ENCODE peak calls at places on chromosomes 12 and 14, in five cellular contexts. One of them, this sample, is unnamed.

GRCh38 chr12:78865297-78865955 is 852 bp downstream of the SYT1 start:
- DNase-seq in MM.1S: peak
- DNase-seq in choroid plexus epithelial cell: peak
- DNase-seq in Caco-2: no peak
- DNase-seq in AG09309: no peak
- DNase-seq in this sample: no peak

GRCh38 chr14:33184587-33184986 is 245.9 kb downstream of the NPAS3 start:
- DNase-seq in choroid plexus epithelial cell: peak
- DNase-seq in Caco-2: no peak
- DNase-seq in MM.1S: no peak
- DNase-seq in AG09309: no peak
- DNase-seq in this sample: peak

GRCh38 chr12:3991798-3992580 is 118.8 kb upstream of the PARP11 start:
- DNase-seq in choroid plexus epithelial cell: no peak
- DNase-seq in Caco-2: no peak
- DNase-seq in MM.1S: no peak
- DNase-seq in AG09309: no peak
- DNase-seq in this sample: no peak

GRCh38 chr14:69592923-69593677 is 18.3 kb upstream of the SUSD6 start:
- DNase-seq in AG09309: peak
- DNase-seq in Caco-2: no peak
- DNase-seq in MM.1S: no peak
- DNase-seq in choroid plexus epithelial cell: peak
- DNase-seq in this sample: peak

GRCh38 chr14:81315344-81315743 is 84.8 kb downstream of the STON2 start:
- DNase-seq in Caco-2: peak
- DNase-seq in choroid plexus epithelial cell: no peak
- DNase-seq in MM.1S: no peak
- DNase-seq in AG09309: no peak
- DNase-seq in this sample: no peak

GRCh38 chr14:29798776-29799175 is 128.9 kb downstream of the PRKD1 start:
- DNase-seq in Caco-2: no peak
- DNase-seq in MM.1S: no peak
- DNase-seq in AG09309: no peak
- DNase-seq in choroid plexus epithelial cell: no peak
- DNase-seq in this sample: no peak

GRCh38 chr14:55366271-55366670 is 45.4 kb downstream of the ATG14 start:
- DNase-seq in MM.1S: no peak
- DNase-seq in Caco-2: no peak
- DNase-seq in AG09309: peak
- DNase-seq in choroid plexus epithelial cell: peak
- DNase-seq in this sample: peak

GRCh38 chr14:73877790-73878189 is 8.9 kb upstream of the ZNF410 start:
- DNase-seq in choroid plexus epithelial cell: no peak
- DNase-seq in Caco-2: no peak
- DNase-seq in MM.1S: no peak
- DNase-seq in AG09309: no peak
- DNase-seq in this sample: no peak

GRCh38 chr12:104570174-104570907 is 113.6 kb downstream of the CHST11 start:
- DNase-seq in MM.1S: no peak
- DNase-seq in Caco-2: no peak
- DNase-seq in choroid plexus epithelial cell: no peak
- DNase-seq in AG09309: no peak
- DNase-seq in this sample: no peak

GRCh38 chr12:105214670-105215375 is 21.2 kb downstream of the APPL2 start:
- DNase-seq in AG09309: no peak
- DNase-seq in Caco-2: peak
- DNase-seq in MM.1S: no peak
- DNase-seq in choroid plexus epithelial cell: no peak
- DNase-seq in this sample: peak

GRCh38 chr12:82366182-82366581 is 7.9 kb downstream of the METTL25 start:
- DNase-seq in Caco-2: no peak
- DNase-seq in choroid plexus epithelial cell: peak
- DNase-seq in AG09309: no peak
- DNase-seq in MM.1S: no peak
- DNase-seq in this sample: no peak

GRCh38 chr14:69008411-69008810 is 29.3 kb upstream of the ACTN1 start:
- DNase-seq in Caco-2: no peak
- DNase-seq in AG09309: no peak
- DNase-seq in MM.1S: no peak
- DNase-seq in choroid plexus epithelial cell: peak
- DNase-seq in this sample: no peak

GRCh38 chr12:94175763-94176660 is 27.6 kb downstream of the PLXNC1 start:
- DNase-seq in Caco-2: no peak
- DNase-seq in AG09309: no peak
- DNase-seq in MM.1S: no peak
- DNase-seq in choroid plexus epithelial cell: peak
- DNase-seq in this sample: peak

GRCh38 chr14:53360821-53361220 is 207.7 kb upstream of the DDHD1 start:
- DNase-seq in Caco-2: no peak
- DNase-seq in AG09309: no peak
- DNase-seq in choroid plexus epithelial cell: no peak
- DNase-seq in MM.1S: no peak
- DNase-seq in this sample: no peak

GRCh38 chr12:5768171-5768879 is 176.7 kb downstream of the ANO2 start:
- DNase-seq in choroid plexus epithelial cell: no peak
- DNase-seq in AG09309: no peak
- DNase-seq in MM.1S: no peak
- DNase-seq in Caco-2: no peak
- DNase-seq in this sample: no peak

GRCh38 chr14:86999076-86999475 is 993.9 kb downstream of the GALC start:
- DNase-seq in MM.1S: no peak
- DNase-seq in AG09309: peak
- DNase-seq in Caco-2: no peak
- DNase-seq in choroid plexus epithelial cell: no peak
- DNase-seq in this sample: no peak

GRCh38 chr12:21583587-21583986 is 21.1 kb downstream of the GYS2 start:
- DNase-seq in AG09309: no peak
- DNase-seq in Caco-2: no peak
- DNase-seq in MM.1S: no peak
- DNase-seq in choroid plexus epithelial cell: peak
- DNase-seq in this sample: no peak

GRCh38 chr12:51850933-51851244 is 2.4 kb upstream of the FIGNL2 start:
- DNase-seq in AG09309: no peak
- DNase-seq in Caco-2: no peak
- DNase-seq in MM.1S: no peak
- DNase-seq in choroid plexus epithelial cell: no peak
- DNase-seq in this sample: no peak

GRCh38 chr12:104723895-104724294 is 234.2 kb downstream of the SLC41A2 start:
- DNase-seq in MM.1S: no peak
- DNase-seq in Caco-2: no peak
- DNase-seq in AG09309: no peak
- DNase-seq in choroid plexus epithelial cell: no peak
- DNase-seq in this sample: no peak

GRCh38 chr12:132717531-132718387 is 7.1 kb downstream of the PGAM5 start:
- DNase-seq in choroid plexus epithelial cell: no peak
- DNase-seq in AG09309: no peak
- DNase-seq in Caco-2: no peak
- DNase-seq in MM.1S: no peak
- DNase-seq in this sample: no peak

GRCh38 chr14:84482256-84483071 is 1047.5 kb upstream of the FLRT2 start:
- DNase-seq in Caco-2: no peak
- DNase-seq in choroid plexus epithelial cell: peak
- DNase-seq in MM.1S: no peak
- DNase-seq in AG09309: peak
- DNase-seq in this sample: peak

GRCh38 chr12:49094104-49094948 is at the start of gene DHH:
- DNase-seq in MM.1S: no peak
- DNase-seq in AG09309: no peak
- DNase-seq in choroid plexus epithelial cell: no peak
- DNase-seq in Caco-2: peak
- DNase-seq in this sample: no peak

GRCh38 chr12:53078425-53079225 is 565 bp downstream of the SPRYD3 start:
- DNase-seq in MM.1S: peak
- DNase-seq in Caco-2: no peak
- DNase-seq in choroid plexus epithelial cell: peak
- DNase-seq in AG09309: no peak
- DNase-seq in this sample: peak

GRCh38 chr14:105167303-105168092 is 1.1 kb downstream of the JAG2 start:
- DNase-seq in Caco-2: peak
- DNase-seq in choroid plexus epithelial cell: no peak
- DNase-seq in MM.1S: no peak
- DNase-seq in AG09309: no peak
- DNase-seq in this sample: peak

GRCh38 chr12:22101749-22102243 is 55.8 kb downstream of the CMAS start:
- DNase-seq in MM.1S: no peak
- DNase-seq in Caco-2: no peak
- DNase-seq in AG09309: peak
- DNase-seq in choroid plexus epithelial cell: peak
- DNase-seq in this sample: peak

GRCh38 chr14:58104808-58105207 is 47.2 kb downstream of the ARMH4 start:
- DNase-seq in Caco-2: no peak
- DNase-seq in MM.1S: no peak
- DNase-seq in AG09309: peak
- DNase-seq in choroid plexus epithelial cell: peak
- DNase-seq in this sample: peak

GRCh38 chr12:127886821-127887220 is 380.1 kb upstream of the TMEM132C start:
- DNase-seq in MM.1S: no peak
- DNase-seq in AG09309: no peak
- DNase-seq in choroid plexus epithelial cell: no peak
- DNase-seq in Caco-2: no peak
- DNase-seq in this sample: no peak

GRCh38 chr14:78700236-78700635 is 530.1 kb downstream of the NRXN3 start:
- DNase-seq in MM.1S: no peak
- DNase-seq in choroid plexus epithelial cell: peak
- DNase-seq in Caco-2: no peak
- DNase-seq in AG09309: no peak
- DNase-seq in this sample: no peak

GRCh38 chr14:96108911-96109310 is 69.7 kb downstream of the C14orf132 start:
- DNase-seq in choroid plexus epithelial cell: no peak
- DNase-seq in Caco-2: no peak
- DNase-seq in AG09309: no peak
- DNase-seq in MM.1S: no peak
- DNase-seq in this sample: no peak

GRCh38 chr14:88929656-88930436 is 105.4 kb downstream of the TTC8 start:
- DNase-seq in AG09309: no peak
- DNase-seq in choroid plexus epithelial cell: no peak
- DNase-seq in Caco-2: peak
- DNase-seq in MM.1S: no peak
- DNase-seq in this sample: no peak

GRCh38 chr14:79701371-79701770 is 509.9 kb downstream of the DIO2 start:
- DNase-seq in choroid plexus epithelial cell: no peak
- DNase-seq in Caco-2: no peak
- DNase-seq in AG09309: no peak
- DNase-seq in MM.1S: no peak
- DNase-seq in this sample: no peak

GRCh38 chr12:9030776-9031175 is 41.4 kb downstream of the KLRG1 start:
- DNase-seq in AG09309: no peak
- DNase-seq in MM.1S: no peak
- DNase-seq in choroid plexus epithelial cell: no peak
- DNase-seq in Caco-2: no peak
- DNase-seq in this sample: no peak

GRCh38 chr14:106586098-106586704 is 1059.8 kb downstream of the TMEM121 start:
- DNase-seq in Caco-2: peak
- DNase-seq in choroid plexus epithelial cell: no peak
- DNase-seq in MM.1S: peak
- DNase-seq in AG09309: no peak
- DNase-seq in this sample: no peak

GRCh38 chr12:20798561-20798960 is 11.9 kb upstream of the SLCO1B3 start:
- DNase-seq in Caco-2: peak
- DNase-seq in MM.1S: peak
- DNase-seq in choroid plexus epithelial cell: peak
- DNase-seq in AG09309: no peak
- DNase-seq in this sample: peak

GRCh38 chr12:98939350-98939749 is 294.3 kb downstream of the APAF1 start:
- DNase-seq in AG09309: peak
- DNase-seq in choroid plexus epithelial cell: peak
- DNase-seq in Caco-2: peak
- DNase-seq in MM.1S: peak
- DNase-seq in this sample: peak
- TF ChIP-seq CTCF in AG09309: peak
- TF ChIP-seq CTCF in choroid plexus epithelial cell: peak
- TF ChIP-seq CTCF in Caco-2: peak
- TF ChIP-seq CTCF in MM.1S: peak
- TF ChIP-seq CTCF in this sample: peak

GRCh38 chr12:116532986-116533342 is 26.2 kb upstream of the MAP1LC3B2 start:
- DNase-seq in Caco-2: no peak
- DNase-seq in MM.1S: no peak
- DNase-seq in AG09309: no peak
- DNase-seq in choroid plexus epithelial cell: no peak
- DNase-seq in this sample: no peak
- H3K4me3 ChIP-seq in Caco-2: peak
- H3K4me3 ChIP-seq in MM.1S: peak
- H3K4me3 ChIP-seq in AG09309: peak
- H3K4me3 ChIP-seq in choroid plexus epithelial cell: peak
- H3K4me3 ChIP-seq in this sample: peak

GRCh38 chr14:93033983-93034670 is 81.6 kb downstream of the ITPK1 start:
- DNase-seq in choroid plexus epithelial cell: no peak
- DNase-seq in MM.1S: no peak
- DNase-seq in Caco-2: peak
- DNase-seq in AG09309: no peak
- DNase-seq in this sample: no peak

GRCh38 chr14:93033039-93033982 is 82.4 kb downstream of the ITPK1 start:
- DNase-seq in choroid plexus epithelial cell: no peak
- DNase-seq in MM.1S: no peak
- DNase-seq in AG09309: no peak
- DNase-seq in Caco-2: no peak
- DNase-seq in this sample: no peak

GRCh38 chr14:93035585-93035916 is 80.2 kb downstream of the ITPK1 start:
- DNase-seq in MM.1S: no peak
- DNase-seq in AG09309: no peak
- DNase-seq in choroid plexus epithelial cell: no peak
- DNase-seq in Caco-2: no peak
- DNase-seq in this sample: no peak

GRCh38 chr14:93035917-93036651 is 79.6 kb downstream of the ITPK1 start:
- DNase-seq in Caco-2: peak
- DNase-seq in MM.1S: no peak
- DNase-seq in choroid plexus epithelial cell: peak
- DNase-seq in AG09309: no peak
- DNase-seq in this sample: peak

GRCh38 chr14:93034671-93034994 is 81.1 kb downstream of the ITPK1 start:
- DNase-seq in AG09309: no peak
- DNase-seq in Caco-2: no peak
- DNase-seq in MM.1S: no peak
- DNase-seq in choroid plexus epithelial cell: no peak
- DNase-seq in this sample: no peak
- TF ChIP-seq CTCF in AG09309: no peak
- TF ChIP-seq CTCF in Caco-2: no peak
- TF ChIP-seq CTCF in MM.1S: no peak
- TF ChIP-seq CTCF in choroid plexus epithelial cell: no peak
- TF ChIP-seq CTCF in this sample: no peak

DNA sequence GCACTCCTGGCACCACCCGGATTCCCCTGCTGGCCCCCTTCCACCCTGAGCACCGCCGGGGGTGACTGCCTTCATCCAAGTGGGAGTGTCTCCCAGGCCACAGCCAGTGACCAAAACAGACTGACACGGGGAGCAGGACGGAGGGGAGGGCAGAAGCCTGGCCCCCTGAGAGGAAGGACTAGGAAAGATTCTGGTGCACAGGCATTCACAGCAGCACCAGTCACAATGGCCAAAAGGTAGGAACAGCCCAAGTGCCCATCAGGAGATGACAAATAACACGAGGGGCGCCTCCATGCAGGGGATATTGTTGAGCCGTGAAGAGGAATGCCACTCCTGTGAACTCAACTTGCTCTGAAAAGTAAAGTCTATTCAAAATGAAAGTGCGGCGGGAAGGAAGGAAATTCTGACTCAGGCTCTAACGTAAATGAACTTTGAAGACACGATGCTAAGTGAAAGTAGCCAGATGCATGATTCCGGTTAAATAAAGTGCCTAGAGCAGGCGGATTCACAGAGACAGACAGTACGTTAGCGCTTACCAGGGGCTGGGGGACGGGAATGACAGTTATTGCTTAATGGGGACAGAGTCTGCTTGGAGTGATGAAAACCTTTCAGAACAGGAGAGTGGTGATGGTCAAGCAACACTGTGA is 146.1 kb upstream of the NCOR2 start:
- DNase-seq in choroid plexus epithelial cell: peak
- DNase-seq in Caco-2: no peak
- DNase-seq in MM.1S: peak
- DNase-seq in AG09309: peak
- DNase-seq in this sample: peak
- H3K4me3 ChIP-seq in choroid plexus epithelial cell: peak
- H3K4me3 ChIP-seq in Caco-2: no peak
- H3K4me3 ChIP-seq in MM.1S: peak
- H3K4me3 ChIP-seq in AG09309: no peak
- H3K4me3 ChIP-seq in this sample: no peak

This sample was measured in epithelial cell of esophagus.